ENCODE peak calls at places on chromosome 11, in nine cellular contexts. One of them, this sample, is unnamed.

GRCh38 chr11:20452585-20452984 is 65.1 kb downstream of the PRMT3 start:
- DNase-seq in endothelial cell: no peak
- DNase-seq in thyroid gland: no peak
- DNase-seq in pancreas: no peak
- DNase-seq in astrocyte of the spinal cord: no peak
- DNase-seq in kidney epithelial cell: no peak
- DNase-seq in HL-60: no peak
- DNase-seq in heart right ventricle: no peak
- DNase-seq in colonic mucosa: no peak
- DNase-seq in this sample: no peak

GRCh38 chr11:30911247-30911646 is 325.1 kb upstream of the MPPED2 start:
- DNase-seq in colonic mucosa: no peak
- DNase-seq in astrocyte of the spinal cord: no peak
- DNase-seq in heart right ventricle: no peak
- DNase-seq in kidney epithelial cell: no peak
- DNase-seq in thyroid gland: no peak
- DNase-seq in pancreas: no peak
- DNase-seq in endothelial cell: no peak
- DNase-seq in HL-60: no peak
- DNase-seq in this sample: no peak

GRCh38 chr11:7597620-7598019 is 75.7 kb downstream of the CYB5R2 start:
- DNase-seq in HL-60: no peak
- DNase-seq in kidney epithelial cell: no peak
- DNase-seq in pancreas: peak; percentile 59
- DNase-seq in endothelial cell: no peak
- DNase-seq in heart right ventricle: no peak
- DNase-seq in colonic mucosa: peak; percentile 89
- DNase-seq in astrocyte of the spinal cord: no peak
- DNase-seq in thyroid gland: peak; percentile 97
- DNase-seq in this sample: no peak

GRCh38 chr11:105177658-105178057 is 38.1 kb upstream of the CARD18 start:
- DNase-seq in HL-60: no peak
- DNase-seq in astrocyte of the spinal cord: peak; percentile 89
- DNase-seq in endothelial cell: no peak
- DNase-seq in heart right ventricle: no peak
- DNase-seq in pancreas: no peak
- DNase-seq in colonic mucosa: no peak
- DNase-seq in thyroid gland: no peak
- DNase-seq in kidney epithelial cell: no peak
- DNase-seq in this sample: no peak

GRCh38 chr11:121035823-121036222 is 11.9 kb downstream of the TBCEL start:
- DNase-seq in colonic mucosa: no peak
- DNase-seq in pancreas: no peak
- DNase-seq in astrocyte of the spinal cord: no peak
- DNase-seq in HL-60: no peak
- DNase-seq in kidney epithelial cell: no peak
- DNase-seq in endothelial cell: no peak
- DNase-seq in thyroid gland: no peak
- DNase-seq in heart right ventricle: no peak
- DNase-seq in this sample: no peak

GRCh38 chr11:78432058-78432515 is 14.5 kb upstream of the GAB2 start:
- DNase-seq in HL-60: no peak
- DNase-seq in colonic mucosa: no peak
- DNase-seq in kidney epithelial cell: no peak
- DNase-seq in pancreas: no peak
- DNase-seq in astrocyte of the spinal cord: no peak
- DNase-seq in thyroid gland: peak; percentile 18
- DNase-seq in heart right ventricle: no peak
- DNase-seq in endothelial cell: peak; percentile 46
- DNase-seq in this sample: no peak

GRCh38 chr11:70824590-70825300 is 426.4 kb downstream of the CTTN start:
- DNase-seq in astrocyte of the spinal cord: no peak
- DNase-seq in heart right ventricle: no peak
- DNase-seq in endothelial cell: no peak
- DNase-seq in kidney epithelial cell: no peak
- DNase-seq in thyroid gland: peak; percentile 29
- DNase-seq in pancreas: no peak
- DNase-seq in colonic mucosa: no peak
- DNase-seq in HL-60: no peak
- DNase-seq in this sample: no peak

GRCh38 chr11:96426356-96427103 is 36.7 kb downstream of the JRKL start:
- DNase-seq in kidney epithelial cell: no peak
- DNase-seq in colonic mucosa: no peak
- DNase-seq in endothelial cell: no peak
- DNase-seq in HL-60: no peak
- DNase-seq in pancreas: no peak
- DNase-seq in heart right ventricle: no peak
- DNase-seq in thyroid gland: peak; percentile 9
- DNase-seq in astrocyte of the spinal cord: peak; percentile 49
- DNase-seq in this sample: no peak

GRCh38 chr11:4514196-4514595 is 30.8 kb upstream of the OR52M1 start:
- DNase-seq in thyroid gland: no peak
- DNase-seq in pancreas: no peak
- DNase-seq in endothelial cell: no peak
- DNase-seq in colonic mucosa: no peak
- DNase-seq in heart right ventricle: no peak
- DNase-seq in kidney epithelial cell: no peak
- DNase-seq in HL-60: no peak
- DNase-seq in astrocyte of the spinal cord: no peak
- DNase-seq in this sample: no peak

GRCh38 chr11:44301856-44302231 is 8.1 kb downstream of the ALX4 start:
- DNase-seq in endothelial cell: no peak
- DNase-seq in colonic mucosa: no peak
- DNase-seq in heart right ventricle: no peak
- DNase-seq in astrocyte of the spinal cord: no peak
- DNase-seq in pancreas: no peak
- DNase-seq in thyroid gland: no peak
- DNase-seq in kidney epithelial cell: no peak
- DNase-seq in HL-60: peak; percentile 28
- DNase-seq in this sample: no peak

GRCh38 chr11:107741044-107741823 is 29.4 kb upstream of the SLN start:
- DNase-seq in HL-60: peak; percentile 23
- DNase-seq in endothelial cell: peak; percentile 7
- DNase-seq in pancreas: peak; percentile 28
- DNase-seq in kidney epithelial cell: no peak
- DNase-seq in colonic mucosa: no peak
- DNase-seq in heart right ventricle: no peak
- DNase-seq in astrocyte of the spinal cord: peak; percentile 32
- DNase-seq in thyroid gland: no peak
- DNase-seq in this sample: no peak

GRCh38 chr11:64802370-64803162 is 448 bp downstream of the MAP4K2 start:
- DNase-seq in kidney epithelial cell: no peak
- DNase-seq in HL-60: peak; percentile 51
- DNase-seq in pancreas: no peak
- DNase-seq in astrocyte of the spinal cord: no peak
- DNase-seq in colonic mucosa: peak; percentile 38
- DNase-seq in thyroid gland: no peak
- DNase-seq in endothelial cell: no peak
- DNase-seq in heart right ventricle: no peak
- DNase-seq in this sample: no peak

GRCh38 chr11:64803163-64803845 is at the start of gene MAP4K2:
- DNase-seq in heart right ventricle: peak; percentile 93
- DNase-seq in colonic mucosa: peak; percentile 88
- DNase-seq in astrocyte of the spinal cord: peak; percentile 75
- DNase-seq in HL-60: peak; percentile 54
- DNase-seq in pancreas: peak; percentile 91
- DNase-seq in endothelial cell: peak; percentile 94
- DNase-seq in thyroid gland: peak; percentile 89
- DNase-seq in kidney epithelial cell: peak; percentile 31
- DNase-seq in this sample: no peak

GRCh38 chr11:64805481-64805880 is 2.5 kb upstream of the MAP4K2 start:
- DNase-seq in astrocyte of the spinal cord: no peak
- DNase-seq in endothelial cell: no peak
- DNase-seq in heart right ventricle: no peak
- DNase-seq in colonic mucosa: no peak
- DNase-seq in thyroid gland: no peak
- DNase-seq in kidney epithelial cell: no peak
- DNase-seq in pancreas: no peak
- DNase-seq in HL-60: no peak
- DNase-seq in this sample: no peak

GRCh38 chr11:64803846-64804345 is 882 bp upstream of the MAP4K2 start:
- DNase-seq in endothelial cell: no peak
- DNase-seq in thyroid gland: peak; percentile 41
- DNase-seq in colonic mucosa: peak; percentile 41
- DNase-seq in pancreas: no peak
- DNase-seq in kidney epithelial cell: no peak
- DNase-seq in HL-60: no peak
- DNase-seq in heart right ventricle: no peak
- DNase-seq in astrocyte of the spinal cord: no peak
- DNase-seq in this sample: no peak

GRCh38 chr11:64804346-64805210 is 1.6 kb upstream of the MAP4K2 start:
- DNase-seq in astrocyte of the spinal cord: no peak
- DNase-seq in pancreas: peak; percentile 56
- DNase-seq in heart right ventricle: no peak
- DNase-seq in thyroid gland: no peak
- DNase-seq in HL-60: no peak
- DNase-seq in colonic mucosa: no peak
- DNase-seq in kidney epithelial cell: no peak
- DNase-seq in endothelial cell: no peak
- DNase-seq in this sample: no peak
- TF ChIP-seq CTCF in astrocyte of the spinal cord: no peak
- TF ChIP-seq CTCF in pancreas: no peak
- TF ChIP-seq CTCF in heart right ventricle: no peak
- TF ChIP-seq CTCF in thyroid gland: no peak
- TF ChIP-seq CTCF in HL-60: no peak
- TF ChIP-seq CTCF in colonic mucosa: no peak
- TF ChIP-seq CTCF in kidney epithelial cell: no peak
- TF ChIP-seq CTCF in endothelial cell: no peak
- TF ChIP-seq CTCF in this sample: no peak

DNA sequence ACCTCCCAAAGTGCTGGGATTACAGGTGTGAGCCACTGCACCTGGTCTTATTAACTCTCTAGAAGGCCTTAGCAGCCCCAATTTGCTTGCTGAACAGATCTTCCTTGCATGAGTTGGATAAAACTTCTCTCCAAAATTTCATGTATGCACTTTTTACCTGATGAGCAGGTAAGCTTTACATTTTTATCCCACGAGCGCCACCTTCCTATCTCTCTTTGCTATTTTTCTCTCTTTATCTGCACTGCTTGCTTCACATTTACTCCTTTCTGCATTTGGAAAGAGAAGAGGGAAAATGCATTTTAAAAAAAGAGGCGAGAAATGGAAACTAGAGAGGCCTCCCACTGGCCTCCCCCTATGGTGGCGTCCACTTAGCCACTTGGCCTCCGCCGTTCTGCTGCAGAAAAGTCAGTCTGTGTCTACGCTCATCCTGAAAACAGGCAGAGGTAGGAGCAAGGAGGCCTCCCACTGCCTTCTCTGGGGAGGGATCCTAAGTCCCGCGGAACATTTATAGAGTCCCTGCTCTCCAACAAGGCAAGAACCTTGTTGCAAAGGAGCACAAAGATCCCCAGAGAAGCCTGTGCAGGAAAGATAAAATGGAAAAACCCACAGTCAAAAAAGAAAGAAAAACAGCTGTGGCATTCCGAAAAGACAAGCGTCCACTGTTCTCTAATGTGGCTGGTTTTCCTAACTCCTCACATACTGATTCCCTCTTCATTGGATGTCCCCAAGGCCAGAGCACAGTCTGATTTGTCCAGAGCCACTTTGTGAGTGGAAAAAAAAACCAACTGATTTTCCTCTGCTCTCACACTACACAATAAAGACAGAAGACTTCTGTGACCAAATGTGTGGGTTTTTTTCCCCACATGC is 62.2 kb upstream of the INCENP start:
- DNase-seq in pancreas: no peak
- DNase-seq in endothelial cell: no peak
- DNase-seq in colonic mucosa: no peak
- DNase-seq in kidney epithelial cell: no peak
- DNase-seq in heart right ventricle: no peak
- DNase-seq in thyroid gland: peak; percentile 16
- DNase-seq in HL-60: no peak
- DNase-seq in astrocyte of the spinal cord: no peak
- DNase-seq in this sample: no peak
- TF ChIP-seq CTCF in pancreas: peak; percentile 25
- TF ChIP-seq CTCF in endothelial cell: no peak
- TF ChIP-seq CTCF in colonic mucosa: peak; percentile 31
- TF ChIP-seq CTCF in kidney epithelial cell: no peak
- TF ChIP-seq CTCF in heart right ventricle: peak; percentile 9
- TF ChIP-seq CTCF in thyroid gland: peak; percentile 42
- TF ChIP-seq CTCF in HL-60: no peak
- TF ChIP-seq CTCF in astrocyte of the spinal cord: no peak
- TF ChIP-seq CTCF in this sample: no peak

DNA sequence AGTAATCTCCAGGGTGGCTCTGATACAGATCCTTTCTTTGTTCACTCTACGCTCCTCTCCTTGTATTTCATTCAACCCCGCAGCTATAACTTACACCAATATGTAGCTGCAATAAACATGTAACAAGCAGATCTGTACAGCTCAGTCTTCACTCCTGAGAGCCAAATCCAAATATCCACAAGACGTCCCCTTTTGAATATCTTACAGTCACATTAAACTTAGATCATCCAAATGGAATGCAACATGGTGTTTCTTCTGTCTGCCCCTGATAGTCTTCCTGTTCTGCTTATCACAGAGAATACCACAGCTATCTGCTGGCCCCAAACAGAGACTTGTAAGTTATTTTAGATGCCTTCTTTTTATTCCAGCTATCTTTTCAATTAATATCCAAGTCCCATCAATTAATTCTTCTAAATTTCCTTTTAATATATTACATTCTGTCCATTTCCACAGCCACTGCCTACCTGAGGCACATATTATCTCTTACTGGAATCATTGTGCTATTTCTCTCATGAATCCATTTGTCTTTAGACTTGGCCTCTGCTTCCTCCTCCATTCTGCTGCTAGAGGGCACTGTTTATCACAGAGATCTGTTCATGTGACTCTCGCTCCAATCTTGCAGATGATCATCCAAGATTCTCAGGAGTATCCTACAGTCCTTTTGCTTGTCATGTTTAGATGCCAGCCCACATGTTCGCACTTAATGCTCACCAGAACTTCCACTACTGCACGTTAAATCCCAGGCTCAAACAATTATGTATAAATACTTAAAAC is 908.6 kb downstream of the NTM start:
- DNase-seq in endothelial cell: peak; percentile 12
- DNase-seq in HL-60: no peak
- DNase-seq in kidney epithelial cell: no peak
- DNase-seq in astrocyte of the spinal cord: peak; percentile 40
- DNase-seq in colonic mucosa: no peak
- DNase-seq in pancreas: no peak
- DNase-seq in thyroid gland: peak; percentile 30
- DNase-seq in heart right ventricle: no peak
- DNase-seq in this sample: no peak
- TF ChIP-seq CTCF in endothelial cell: no peak
- TF ChIP-seq CTCF in HL-60: peak; percentile 32
- TF ChIP-seq CTCF in kidney epithelial cell: peak; percentile 46
- TF ChIP-seq CTCF in astrocyte of the spinal cord: peak; percentile 61
- TF ChIP-seq CTCF in colonic mucosa: no peak
- TF ChIP-seq CTCF in pancreas: no peak
- TF ChIP-seq CTCF in thyroid gland: peak; percentile 63
- TF ChIP-seq CTCF in heart right ventricle: peak; percentile 34
- TF ChIP-seq CTCF in this sample: no peak

GRCh38 chr11:363948-364761 is 5.1 kb upstream of the B4GALNT4 start:
- DNase-seq in kidney epithelial cell: no peak
- DNase-seq in astrocyte of the spinal cord: no peak
- DNase-seq in endothelial cell: no peak
- DNase-seq in heart right ventricle: no peak
- DNase-seq in colonic mucosa: peak; percentile 75
- DNase-seq in pancreas: peak; percentile 92
- DNase-seq in thyroid gland: peak; percentile 19
- DNase-seq in HL-60: no peak
- DNase-seq in this sample: peak; percentile 48
- TF ChIP-seq CTCF in kidney epithelial cell: peak; percentile 37
- TF ChIP-seq CTCF in astrocyte of the spinal cord: peak; percentile 34
- TF ChIP-seq CTCF in endothelial cell: no peak
- TF ChIP-seq CTCF in heart right ventricle: peak; percentile 4
- TF ChIP-seq CTCF in colonic mucosa: peak; percentile 45
- TF ChIP-seq CTCF in pancreas: peak; percentile 11
- TF ChIP-seq CTCF in thyroid gland: peak; percentile 11
- TF ChIP-seq CTCF in HL-60: no peak
- TF ChIP-seq CTCF in this sample: peak; percentile 35